ENCODE peak calls at places on chromosomes 2 and 18, in seven cellular contexts. Q, M, T, H, S, W and R are unnamed samples.

GRCh38 chr2:129777757-129778607 is 201.5 kb upstream of the RAB6C start:
- DNase-seq in Q (no peak), M (no peak), T (no peak), H (no peak), S (no peak), W (no peak), R (no peak)

GRCh38 chr2:164621761-164622105 is 451 bp upstream of the GRB14 start:
- DNase-seq in Q (peak; percentile 65), M (no peak), T (no peak), H (no peak), S (no peak), W (no peak), R (no peak)

GRCh38 chr18:79918089-79919011 is 33.1 kb downstream of the SLC66A2 start:
- DNase-seq in Q (no peak), M (peak; percentile 37), T (no peak), H (no peak), S (peak; percentile 0), W (peak; percentile 49), R (no peak)

GRCh38 chr18:35673682-35674081 is 92.1 kb downstream of the GALNT1 start:
- DNase-seq in Q (no peak), M (no peak), T (no peak), H (no peak), S (no peak), W (no peak), R (no peak)

GRCh38 chr2:216117566-216117965 is 8.4 kb downstream of the XRCC5 start:
- DNase-seq in Q (no peak), M (no peak), T (no peak), H (no peak), S (no peak), W (no peak), R (no peak)

GRCh38 chr2:72940786-72941185 is 23.5 kb downstream of the EMX1 start:
- DNase-seq in Q (no peak), M (no peak), T (peak; percentile 7), H (no peak), S (no peak), W (no peak), R (peak; percentile 33)

GRCh38 chr2:16950436-16950835 is 284.8 kb upstream of the CYRIA start:
- DNase-seq in Q (no peak), M (no peak), T (no peak), H (no peak), S (no peak), W (no peak), R (no peak)

GRCh38 chr2:22486343-22486742 is 898.6 kb upstream of the KLHL29 start:
- DNase-seq in Q (no peak), M (no peak), T (no peak), H (no peak), S (no peak), W (no peak), R (no peak)

GRCh38 chr2:241410739-241411176 is 54.7 kb downstream of the FARP2 start:
- DNase-seq in Q (no peak), M (no peak), T (no peak), H (peak; percentile 32), S (peak; percentile 27), W (no peak), R (no peak)

GRCh38 chr2:183950673-183951072 is 647.7 kb upstream of the ZNF804A start:
- DNase-seq in Q (no peak), M (no peak), T (no peak), H (no peak), S (no peak), W (no peak), R (peak; percentile 7)

GRCh38 chr2:202023198-202023903 is 10.3 kb upstream of the FZD7 start:
- DNase-seq in Q (no peak), M (no peak), T (no peak), H (no peak), S (no peak), W (no peak), R (no peak)

GRCh38 chr2:197573608-197574007 is 57.7 kb downstream of the MOB4 start:
- DNase-seq in Q (no peak), M (no peak), T (no peak), H (no peak), S (no peak), W (no peak), R (no peak)

GRCh38 chr2:204024503-204024902 is 87.9 kb downstream of the ICOS start:
- DNase-seq in Q (peak; percentile 10), M (no peak), T (no peak), H (peak; percentile 2), S (peak; percentile 7), W (no peak), R (peak; percentile 54)

GRCh38 chr2:13230221-13230620 is 513.5 kb downstream of the TRIB2 start:
- DNase-seq in Q (no peak), M (no peak), T (no peak), H (no peak), S (no peak), W (no peak), R (peak; percentile 37)

GRCh38 chr2:67075530-67076253 is 321.4 kb upstream of the ETAA1 start:
- DNase-seq in Q (no peak), M (no peak), T (no peak), H (no peak), S (no peak), W (no peak), R (no peak)

GRCh38 chr2:152491139-152491472 is 156.1 kb downstream of the FMNL2 start:
- DNase-seq in Q (no peak), M (peak; percentile 78), T (no peak), H (no peak), S (no peak), W (peak; percentile 71), R (no peak)

GRCh38 chr2:47651296-47651695 is 131.6 kb upstream of the MSH6 start:
- DNase-seq in Q (no peak), M (no peak), T (no peak), H (no peak), S (peak; percentile 82), W (no peak), R (no peak)

GRCh38 chr18:35387367-35387685 is 10.2 kb upstream of the ZNF396 start:
- DNase-seq in Q (no peak), M (no peak), T (no peak), H (no peak), S (no peak), W (no peak), R (no peak)

GRCh38 chr18:79910563-79910962 is 40.9 kb downstream of the SLC66A2 start:
- DNase-seq in Q (no peak), M (no peak), T (no peak), H (no peak), S (no peak), W (no peak), R (no peak)

GRCh38 chr18:2536493-2536892 is 34.8 kb downstream of the METTL4 start:
- DNase-seq in Q (no peak), M (no peak), T (no peak), H (no peak), S (no peak), W (no peak), R (no peak)

GRCh38 chr2:161576421-161576820 is 47.8 kb upstream of the SLC4A10 start:
- DNase-seq in Q (peak; percentile 8), M (no peak), T (no peak), H (peak; percentile 24), S (no peak), W (no peak), R (peak; percentile 34)

GRCh38 chr2:161571051-161571429 is 53.2 kb upstream of the SLC4A10 start:
- DNase-seq in Q (no peak), M (no peak), T (no peak), H (no peak), S (no peak), W (no peak), R (no peak)

GRCh38 chr2:161564906-161565305 is 59.3 kb upstream of the SLC4A10 start:
- DNase-seq in Q (no peak), M (no peak), T (no peak), H (no peak), S (no peak), W (no peak), R (no peak)

GRCh38 chr2:161569401-161569800 is 54.8 kb upstream of the SLC4A10 start:
- DNase-seq in Q (no peak), M (no peak), T (no peak), H (no peak), S (no peak), W (no peak), R (no peak)

DNA sequence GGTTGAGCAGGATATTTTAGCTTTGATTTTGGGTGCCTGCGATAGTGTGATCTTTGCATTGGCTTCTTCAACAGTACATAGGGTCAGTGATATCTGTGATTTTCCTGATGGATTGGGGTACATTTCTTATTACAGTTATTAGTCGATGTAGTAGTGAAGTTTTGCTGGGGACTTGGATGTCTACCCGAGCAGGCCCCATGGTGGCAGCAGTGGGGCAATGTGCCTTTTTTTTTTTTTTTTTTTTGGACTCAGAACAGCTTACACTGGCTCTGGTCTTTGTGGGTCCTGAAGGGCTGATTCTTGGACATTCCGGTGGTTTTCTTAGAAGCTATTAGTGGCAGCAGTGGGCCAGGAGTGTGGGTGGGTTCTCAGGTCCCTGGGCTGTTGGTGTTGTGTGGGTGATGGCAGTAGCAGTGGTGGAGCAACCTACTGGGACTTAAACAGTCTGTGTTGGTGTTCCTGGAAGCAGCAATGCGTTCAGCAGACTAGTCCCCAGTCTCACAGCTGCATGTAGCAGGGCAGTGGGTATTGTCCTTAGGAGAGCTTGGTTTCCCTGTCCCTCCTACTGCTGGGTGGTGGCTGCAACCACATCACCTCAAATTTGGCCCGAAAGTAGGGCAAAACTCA is 53.7 kb upstream of the SLC4A10 start:
- DNase-seq in Q (no peak), M (no peak), T (no peak), H (no peak), S (no peak), W (no peak), R (no peak)
- TF ChIP-seq CTCF in Q (no peak), M (no peak), T (no peak), H (no peak), S (no peak), W (no peak), R (peak; percentile 2)

DNA sequence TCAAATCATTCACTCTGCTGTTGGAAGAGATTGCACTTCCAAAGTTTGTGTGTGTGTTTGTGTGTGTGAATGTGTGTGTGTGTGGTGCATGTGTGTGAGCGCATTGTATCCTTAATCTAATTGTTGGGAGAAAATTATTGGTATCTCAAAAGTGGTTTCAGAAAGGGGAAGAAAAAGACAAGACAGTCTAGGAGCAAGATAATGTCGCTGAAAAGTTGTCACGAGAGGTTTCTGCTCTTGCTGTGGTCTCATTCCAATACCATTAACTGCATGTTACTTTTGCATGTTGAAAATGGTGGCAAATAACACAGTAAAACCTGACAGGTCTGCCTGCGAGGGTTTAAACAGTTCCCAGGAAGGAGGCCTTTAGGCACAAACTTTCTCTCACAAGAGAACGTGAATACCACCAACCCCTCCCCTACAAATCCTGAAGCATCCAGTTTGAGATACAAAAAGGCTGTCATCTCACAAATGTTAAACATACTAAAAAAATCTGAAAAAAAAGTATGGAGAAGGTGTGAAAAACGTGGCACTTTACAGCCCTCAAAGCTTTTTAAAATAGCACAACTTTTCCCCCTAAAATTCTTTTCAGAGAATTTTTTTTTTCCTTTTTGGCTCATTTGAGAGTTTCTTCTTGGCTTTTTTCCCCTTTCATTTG is 10.2 kb downstream of the ZEB2 start:
- DNase-seq in Q (no peak), M (no peak), T (no peak), H (no peak), S (no peak), W (no peak), R (no peak)
- H3K4me3 ChIP-seq in Q (no peak overlapping the region), M (no peak overlapping the region), T (no peak overlapping the region), H (peak overlapping the region; percentile 3), S (no peak overlapping the region), W (peak overlapping the region; percentile 72), R (no peak overlapping the region)

GRCh38 chr2:33859791-33860461 is 260.8 kb upstream of the FAM98A start:
- DNase-seq in Q (no peak), M (no peak), T (no peak), H (no peak), S (no peak), W (no peak), R (no peak)
- H3K9me3 ChIP-seq in Q (peaks cover 9% of the 10 kb centered on the region), M (no peaks in the 10 kb centered on the region), T (peaks cover 20% of the 10 kb centered on the region), H (no peaks in the 10 kb centered on the region), S (no peaks in the 10 kb centered on the region), W (no peaks in the 10 kb centered on the region), R (no peaks in the 10 kb centered on the region)

GRCh38 chr18:76246579-76246978 is 248.5 kb downstream of the ZNF516 start:
- DNase-seq in Q (no peak), M (no peak), T (no peak), H (no peak), S (no peak), W (no peak), R (no peak)
- TF ChIP-seq CTCF in Q (no peak), M (no peak), T (no peak), H (no peak), S (no peak), W (no peak), R (no peak)